ENCODE peak calls at places on chromosome 14, in five cellular contexts. I is CD8-positive, alpha-beta T cell; Z is cardiac muscle cell; L is testis; W is foreskin fibroblast. D is an unnamed sample.

GRCh38 chr14:84042992-84043391 is 1487.0 kb upstream of the FLRT2 start:
- DNase-seq in I (no peak), Z (peak), L (no peak), W (no peak), D (no peak)

GRCh38 chr14:90676356-90676755 is 139.9 kb downstream of the TTC7B start:
- DNase-seq in I (no peak), Z (no peak), L (no peak), W (no peak), D (no peak)

GRCh38 chr14:69154779-69155178 is 1.9 kb upstream of the DCAF5 start:
- DNase-seq in I (no peak), Z (peak), L (peak), W (no peak), D (no peak)

GRCh38 chr14:58072288-58073071 is 79.5 kb downstream of the ARMH4 start:
- DNase-seq in I (peak), Z (peak), L (peak), W (peak), D (no peak)

GRCh38 chr14:54738009-54738408 is 164.6 kb downstream of the GCH1 start:
- DNase-seq in I (no peak), Z (no peak), L (no peak), W (no peak), D (no peak)

GRCh38 chr14:104584557-104584956 is 5.0 kb downstream of the C14orf180 start:
- DNase-seq in I (no peak), Z (no peak), L (no peak), W (no peak), D (no peak)

GRCh38 chr14:95943699-95944098 is 67.1 kb downstream of the TUNAR start:
- DNase-seq in I (no peak), Z (no peak), L (no peak), W (no peak), D (no peak)

GRCh38 chr14:97924922-97925613 is 1127.9 kb downstream of the VRK1 start:
- DNase-seq in I (no peak), Z (no peak), L (no peak), W (no peak), D (no peak)

GRCh38 chr14:75960219-75960618 is 21.6 kb downstream of the TGFB3 start:
- DNase-seq in I (no peak), Z (no peak), L (no peak), W (no peak), D (no peak)

GRCh38 chr14:81506512-81506911 is 27.1 kb downstream of the SEL1L start:
- DNase-seq in I (no peak), Z (no peak), L (no peak), W (no peak), D (no peak)

GRCh38 chr14:56187736-56188135 is 69.5 kb downstream of the PELI2 start:
- DNase-seq in I (no peak), Z (no peak), L (no peak), W (no peak), D (no peak)
- H3K4me3 ChIP-seq in I (no peak), Z (no peak), L (no peak), W (no peak), D (no peak)

DNA sequence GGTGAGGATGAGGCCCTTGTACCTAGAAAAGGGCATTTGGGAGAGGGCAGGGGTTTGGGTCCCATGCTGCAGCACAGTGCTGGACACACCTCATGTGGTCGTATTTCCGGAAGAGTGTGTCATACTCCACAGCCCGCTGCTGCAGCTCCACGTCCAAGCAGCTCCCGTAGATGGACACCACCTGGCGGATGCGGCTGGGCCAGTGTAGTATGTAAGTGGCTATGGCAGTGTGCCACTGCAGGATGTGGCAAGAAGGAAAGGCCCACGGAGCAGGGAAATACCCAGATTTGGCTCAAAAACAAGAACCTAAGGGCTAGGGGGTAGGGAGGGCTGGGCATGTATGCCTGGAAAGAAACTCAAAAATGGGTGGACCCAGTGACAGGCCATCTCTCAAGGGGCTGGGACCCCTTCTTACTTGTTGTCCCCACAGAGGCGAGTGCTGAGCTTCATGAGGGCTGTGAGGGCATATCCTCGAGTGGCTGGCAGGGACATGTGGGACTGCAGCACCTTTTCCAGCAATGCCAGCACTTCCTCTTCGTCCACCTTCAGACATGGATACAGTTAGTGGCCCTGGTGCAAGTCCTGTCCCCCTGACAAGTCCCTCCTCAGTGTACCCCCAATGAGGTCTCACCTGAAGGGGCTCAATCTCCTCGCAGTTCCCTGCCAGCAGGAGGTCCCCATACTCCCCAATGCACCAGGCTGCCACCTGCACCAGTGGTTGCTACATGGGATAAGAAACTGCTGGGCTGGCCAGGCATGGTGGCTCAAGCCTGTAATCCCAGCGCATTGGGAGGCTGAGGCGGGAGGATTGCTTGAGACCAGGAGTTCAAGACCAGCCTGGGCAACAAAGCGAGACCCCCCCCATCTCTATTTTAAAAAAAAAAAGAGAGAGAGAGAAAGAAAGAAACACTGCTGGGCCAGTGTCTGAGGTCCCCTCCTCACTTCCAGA is 5.4 kb downstream of the AP1G2 start:
- DNase-seq in I (no peak), Z (no peak), L (no peak), W (no peak), D (no peak)
- H3K4me3 ChIP-seq in I (no peak), Z (no peak), L (no peak), W (no peak), D (no peak)

DNA sequence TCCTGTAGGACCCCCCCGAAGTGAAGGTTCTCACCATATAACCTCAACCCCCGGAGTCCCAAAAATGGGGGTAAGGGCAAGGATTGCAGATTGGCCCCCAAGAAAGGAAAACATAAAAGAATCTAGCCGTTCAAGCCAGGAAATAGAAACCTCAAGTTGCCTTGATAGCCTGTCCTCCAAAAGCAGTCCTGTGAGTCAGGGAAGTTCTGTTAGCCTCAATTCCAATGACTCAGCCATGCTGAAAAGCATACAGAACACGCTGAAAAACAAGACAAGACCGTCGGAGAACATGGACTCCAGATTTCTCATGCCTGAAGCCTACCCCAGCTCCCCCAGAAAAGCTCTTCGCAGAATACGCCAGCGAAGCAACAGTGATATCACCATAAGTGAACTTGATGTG is 344.2 kb upstream of the RGS6 start:
- DNase-seq in I (no peak), Z (no peak), L (no peak), W (peak), D (no peak)
- H3K4me3 ChIP-seq in I (no peak), Z (no peak), L (no peak), W (no peak), D (peak)

GRCh38 chr14:103388664-103389063 is 3.4 kb downstream of the MARK3 start:
- DNase-seq in I (no peak), Z (no peak), L (no peak), W (no peak), D (no peak)
- H3K4me3 ChIP-seq in I (no peak), Z (no peak), L (no peak), W (peak), D (no peak)